ENCODE peak calls at places on chromosomes 11 and 22, in four cellular contexts. A is HepG2, L is GM12878, M is K562. N is an unnamed sample.
A peak's percentile ranks its signal among the peaks of the same experiment; 100 is the strongest.

GRCh38 chr11:84720706-84721402 is 906.3 kb downstream of the DLG2 start:
- DNase-seq in A (no peak), L (no peak), M (no peak), N (peak; percentile 63)

GRCh38 chr11:57482782-57483569 is 22.6 kb downstream of the RTN4RL2 start:
- DNase-seq in A (no peak), L (no peak), M (no peak), N (peak; percentile 88)

GRCh38 chr11:34358258-34358665 is 452 bp upstream of the ABTB2 start:
- DNase-seq in A (peak; percentile 75), L (no peak), M (peak; percentile 67), N (peak; percentile 75)

GRCh38 chr22:19656541-19657251 is 57.6 kb upstream of the SEPTIN5 start:
- DNase-seq in A (no peak), L (no peak), M (no peak), N (no peak)

GRCh38 chr11:128342511-128343133 is 244.7 kb downstream of the ETS1 start:
- DNase-seq in A (peak; percentile 60), L (peak; percentile 39), M (no peak), N (no peak)

GRCh38 chr22:20088263-20088648 is 8.2 kb downstream of the DGCR8 start:
- DNase-seq in A (no peak), L (no peak), M (no peak), N (no peak)

GRCh38 chr22:48738204-48738980 is 1089.3 kb downstream of the BRD1 start:
- DNase-seq in A (no peak), L (no peak), M (no peak), N (no peak)

GRCh38 chr11:107249054-107249453 is 208.6 kb downstream of the CWF19L2 start:
- DNase-seq in A (no peak), L (no peak), M (no peak), N (no peak)

GRCh38 chr11:57647368-57647767 is 2.3 kb downstream of the YPEL4 start:
- DNase-seq in A (no peak), L (no peak), M (no peak), N (peak; percentile 59)

GRCh38 chr11:34501500-34501899 is 12.1 kb downstream of the ELF5 start:
- DNase-seq in A (peak; percentile 92), L (no peak), M (no peak), N (no peak)

GRCh38 chr11:32426819-32427615 is 8.3 kb downstream of the WT1 start:
- DNase-seq in A (no peak), L (no peak), M (peak; percentile 83), N (peak; percentile 73)

GRCh38 chr22:46968359-46968740 is 205.9 kb downstream of the TBC1D22A start:
- DNase-seq in A (no peak), L (no peak), M (no peak), N (no peak)

GRCh38 chr11:102603091-102603490 is 22.0 kb downstream of the MMP20 start:
- DNase-seq in A (peak; percentile 98), L (no peak), M (no peak), N (no peak)

GRCh38 chr22:37765953-37766566 is 41.7 kb upstream of the GCAT start:
- DNase-seq in A (no peak), L (no peak), M (no peak), N (no peak)

GRCh38 chr22:50218996-50219727 is 18.4 kb downstream of the SELENOO start:
- DNase-seq in A (peak; percentile 32), L (no peak), M (peak; percentile 72), N (peak; percentile 77)

GRCh38 chr11:8011981-8012444 is 24.9 kb downstream of the EIF3F start:
- DNase-seq in A (no peak), L (no peak), M (no peak), N (no peak)

DNA sequence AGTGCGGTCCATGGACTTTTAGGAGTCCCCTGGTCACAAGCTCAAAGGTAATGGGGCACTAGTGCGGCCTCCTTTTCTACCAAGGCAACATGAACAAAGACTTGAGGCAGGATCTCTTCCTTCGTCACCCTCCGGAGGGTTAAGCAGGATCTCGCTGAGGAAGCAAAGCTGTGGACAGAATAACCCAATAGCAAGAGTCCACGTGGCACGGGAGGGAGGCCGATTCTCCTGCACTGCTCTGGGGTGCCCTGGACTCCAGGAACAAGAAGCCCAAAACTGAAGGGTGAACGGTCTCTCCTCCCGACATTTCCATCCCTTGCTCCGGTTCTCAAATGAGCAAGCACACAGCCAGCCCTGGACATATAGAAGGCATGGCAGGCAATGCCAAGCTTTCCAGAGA is 20.7 kb downstream of the MYH9 start:
- DNase-seq in A (no peak), L (no peak), M (no peak), N (no peak)
- H3K27ac ChIP-seq in A (peak overlapping the region; percentile 33), L (no peak overlapping the region), M (no peak overlapping the region), N (peak overlapping the region; percentile 99)

GRCh38 chr22:23384899-23385298 is 195.2 kb downstream of the IGLL1 start:
- DNase-seq in A (no peak), L (no peak), M (no peak), N (no peak)

GRCh38 chr22:23387827-23388491 is 192.1 kb downstream of the IGLL1 start:
- DNase-seq in A (no peak), L (no peak), M (no peak), N (no peak)

GRCh38 chr22:23386822-23387580 is 193.1 kb downstream of the IGLL1 start:
- DNase-seq in A (no peak), L (no peak), M (no peak), N (no peak)

GRCh38 chr22:23385301-23386244 is 194.5 kb downstream of the IGLL1 start:
- DNase-seq in A (peak; percentile 59), L (peak; percentile 36), M (peak; percentile 74), N (peak; percentile 83)

GRCh38 chr22:23386245-23386631 is 193.9 kb downstream of the IGLL1 start:
- DNase-seq in A (no peak), L (no peak), M (no peak), N (no peak)
- TF ChIP-seq CREB1 in A (no peak), L (no peak), M (no peak), N (no peak)

GRCh38 chr11:2741006-2741376 is 41.2 kb upstream of the KCNQ1OT1 start:
- DNase-seq in A (no peak), L (no peak), M (peak; percentile 30), N (no peak)
- H2AFZ ChIP-seq in A (no peak overlapping the region), L (no peak overlapping the region), M (peak overlapping the region; percentile 88), N (no peak overlapping the region)

DNA sequence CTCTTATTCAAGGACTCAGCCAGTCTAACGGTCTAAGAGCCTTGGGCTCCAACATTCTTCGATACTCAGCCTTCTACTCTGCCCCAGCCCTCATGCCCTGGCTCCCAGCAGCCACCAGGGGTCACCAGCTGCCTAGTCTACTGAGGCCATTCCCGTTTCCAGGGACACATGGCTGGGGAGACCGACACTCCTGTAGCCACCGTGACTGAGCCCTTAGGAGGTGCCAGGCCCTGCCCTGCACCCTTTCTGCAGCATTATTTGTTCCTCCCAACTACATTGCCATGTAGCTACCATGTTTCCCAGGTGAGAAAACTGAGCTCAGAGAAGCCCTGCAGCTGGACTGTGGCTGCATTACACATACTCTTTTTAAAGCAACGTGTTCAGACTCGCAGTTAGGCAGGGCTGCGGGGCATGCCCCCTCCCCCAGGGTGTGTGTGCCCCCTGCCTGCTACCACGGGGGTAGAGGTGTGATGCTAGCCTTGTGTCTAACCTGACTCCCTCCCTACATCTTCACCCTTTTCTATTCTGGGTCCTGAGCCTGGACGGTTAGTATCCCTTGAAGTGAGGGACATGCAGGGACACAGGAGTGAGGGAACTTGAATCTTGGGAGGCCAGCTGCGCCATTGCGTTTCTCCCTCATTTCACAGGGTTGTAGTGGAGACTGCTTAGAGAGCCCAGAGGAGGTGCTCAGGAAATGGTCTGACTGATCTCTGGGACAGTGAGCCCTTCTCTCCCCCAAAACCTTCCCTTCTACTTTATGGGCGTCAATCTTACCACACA is 17.5 kb downstream of the ATG16L2 start:
- DNase-seq in A (peak; percentile 63), L (no peak), M (peak; percentile 85), N (peak; percentile 94)
- H3K27ac ChIP-seq in A (no peak overlapping the region), L (no peak overlapping the region), M (no peak overlapping the region), N (no peak overlapping the region)